ENCODE peak calls at places on chromosomes 3 and 15, in four cellular contexts. D is endothelial cell of umbilical vein, K is transverse colon, N is breast epithelium. U is an unnamed sample. For H3K36me3, the result is how much of the 10 kb centered on the place peaks cover.

GRCh38 chr3:36693670-36694069 is 70.7 kb downstream of the DCLK3 start:
- DNase-seq in D (no peak), K (no peak), N (no peak), U (peak)

GRCh38 chr15:60859996-60860494 is 369.1 kb downstream of the RORA start:
- DNase-seq in D (no peak), K (no peak), N (peak), U (no peak)

GRCh38 chr3:18666655-18667054 is 241.5 kb upstream of the SATB1 start:
- DNase-seq in D (no peak), K (no peak), N (no peak), U (no peak)

GRCh38 chr15:23647421-23648375 is at the start of gene MAGEL2:
- DNase-seq in D (no peak), K (no peak), N (no peak), U (no peak)

GRCh38 chr3:146163584-146163983 is 2.6 kb upstream of the PLOD2 start:
- DNase-seq in D (peak), K (no peak), N (no peak), U (no peak)

GRCh38 chr15:67999320-68000100 is 54.6 kb upstream of the PIAS1 start:
- DNase-seq in D (no peak), K (no peak), N (no peak), U (no peak)

GRCh38 chr3:148075829-148076716 is 621.6 kb upstream of the AGTR1 start:
- DNase-seq in D (peak), K (no peak), N (no peak), U (no peak)

GRCh38 chr15:82742134-82742533 is 32.5 kb upstream of the AP3B2 start:
- DNase-seq in D (no peak), K (no peak), N (peak), U (no peak)

GRCh38 chr15:67755264-67755663 is 70.0 kb upstream of the SKOR1 start:
- DNase-seq in D (no peak), K (no peak), N (no peak), U (no peak)

GRCh38 chr15:38130739-38131498 is 121.7 kb upstream of the SPRED1 start:
- DNase-seq in D (no peak), K (peak), N (peak), U (peak)

GRCh38 chr3:134079111-134079531 is 49.4 kb upstream of the SLCO2A1 start:
- DNase-seq in D (no peak), K (no peak), N (no peak), U (peak)

GRCh38 chr3:44045476-44046275 is 196.0 kb upstream of the TOPAZ1 start:
- DNase-seq in D (no peak), K (peak), N (peak), U (no peak)

GRCh38 chr3:15796771-15797599 is 794 bp downstream of the ANKRD28 start:
- DNase-seq in D (peak), K (no peak), N (no peak), U (no peak)

GRCh38 chr15:31374489-31374888 is 47.9 kb downstream of the KLF13 start:
- DNase-seq in D (no peak), K (peak), N (no peak), U (no peak)

GRCh38 chr3:30221622-30222021 is 384.8 kb upstream of the TGFBR2 start:
- DNase-seq in D (no peak), K (no peak), N (no peak), U (no peak)

GRCh38 chr3:195441971-195442572 is 748 bp downstream of the ACAP2 start:
- DNase-seq in D (peak), K (peak), N (peak), U (no peak)

GRCh38 chr15:67809866-67810265 is 15.4 kb upstream of the SKOR1 start:
- DNase-seq in D (no peak), K (no peak), N (no peak), U (no peak)

GRCh38 chr3:90010341-90010740 is 902.9 kb downstream of the EPHA3 start:
- DNase-seq in D (no peak), K (no peak), N (no peak), U (no peak)

GRCh38 chr3:69288161-69288895 is 97.6 kb downstream of the FRMD4B start:
- DNase-seq in D (peak), K (no peak), N (no peak), U (no peak)

GRCh38 chr3:14772533-14773138 is 46.1 kb upstream of the FGD5 start:
- DNase-seq in D (no peak), K (no peak), N (no peak), U (no peak)

GRCh38 chr3:13177641-13178040 is 104.4 kb upstream of the IQSEC1 start:
- DNase-seq in D (no peak), K (no peak), N (no peak), U (no peak)

GRCh38 chr15:88476635-88477038 is 9.1 kb downstream of the MRPS11 start:
- DNase-seq in D (peak), K (no peak), N (no peak), U (no peak)

GRCh38 chr15:33278816-33279612 is 31.8 kb upstream of the RYR3 start:
- DNase-seq in D (peak), K (no peak), N (no peak), U (peak)

GRCh38 chr3:150349314-150350097 is 58.6 kb upstream of the TSC22D2 start:
- DNase-seq in D (no peak), K (no peak), N (no peak), U (no peak)

GRCh38 chr15:92000709-92001108 is 147.2 kb downstream of the SLCO3A1 start:
- DNase-seq in D (no peak), K (no peak), N (no peak), U (no peak)

GRCh38 chr3:126258670-126259069 is 78.3 kb upstream of the ALDH1L1 start:
- DNase-seq in D (no peak), K (no peak), N (no peak), U (peak)

GRCh38 chr15:99502661-99503060 is 63.1 kb upstream of the MEF2A start:
- DNase-seq in D (no peak), K (no peak), N (no peak), U (no peak)

GRCh38 chr3:66480666-66481065 is 20.2 kb downstream of the LRIG1 start:
- DNase-seq in D (peak), K (no peak), N (no peak), U (no peak)

GRCh38 chr3:129596194-129597086 is 10.0 kb downstream of the PLXND1 start:
- DNase-seq in D (peak), K (peak), N (peak), U (no peak)

GRCh38 chr3:129603561-129603942 is 2.9 kb downstream of the PLXND1 start:
- DNase-seq in D (no peak), K (no peak), N (no peak), U (no peak)

GRCh38 chr3:5021571-5022092 is 42.4 kb downstream of the BHLHE40 start:
- DNase-seq in D (peak), K (no peak), N (no peak), U (no peak)

GRCh38 chr15:75454471-75455418 is 3.3 kb upstream of the SIN3A start:
- DNase-seq in D (peak), K (peak), N (no peak), U (peak)

GRCh38 chr15:50624616-50625168 is 61.9 kb downstream of the TRPM7 start:
- DNase-seq in D (no peak), K (no peak), N (no peak), U (no peak)

GRCh38 chr15:50633653-50634052 is 52.9 kb downstream of the TRPM7 start:
- DNase-seq in D (peak), K (no peak), N (no peak), U (no peak)

GRCh38 chr15:50627351-50628055 is 59.1 kb downstream of the TRPM7 start:
- DNase-seq in D (no peak), K (no peak), N (no peak), U (no peak)

DNA sequence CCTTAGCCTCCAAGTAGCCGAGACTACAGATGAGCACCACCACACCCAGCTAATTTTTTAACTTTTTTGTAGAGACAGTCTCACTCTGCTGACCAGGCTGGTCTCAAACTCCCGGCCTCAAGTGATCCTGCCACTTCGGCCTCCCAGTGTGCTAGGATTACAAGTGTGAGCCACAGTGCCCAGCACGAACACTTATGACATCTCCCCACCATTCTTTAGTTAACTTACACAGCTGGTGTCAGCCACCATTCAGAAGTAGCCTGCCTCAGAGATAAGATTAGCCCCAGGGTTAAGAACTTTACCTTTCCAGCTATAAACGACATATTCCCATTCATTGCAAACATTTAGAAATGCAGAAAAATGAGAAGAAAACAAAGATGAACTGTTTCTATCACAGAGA is 58.2 kb downstream of the TRPM7 start:
- DNase-seq in D (no peak), K (no peak), N (no peak), U (no peak)
- H3K36me3 ChIP-seq in D (under half), K (under half), N (under half), U (half or more)

DNA sequence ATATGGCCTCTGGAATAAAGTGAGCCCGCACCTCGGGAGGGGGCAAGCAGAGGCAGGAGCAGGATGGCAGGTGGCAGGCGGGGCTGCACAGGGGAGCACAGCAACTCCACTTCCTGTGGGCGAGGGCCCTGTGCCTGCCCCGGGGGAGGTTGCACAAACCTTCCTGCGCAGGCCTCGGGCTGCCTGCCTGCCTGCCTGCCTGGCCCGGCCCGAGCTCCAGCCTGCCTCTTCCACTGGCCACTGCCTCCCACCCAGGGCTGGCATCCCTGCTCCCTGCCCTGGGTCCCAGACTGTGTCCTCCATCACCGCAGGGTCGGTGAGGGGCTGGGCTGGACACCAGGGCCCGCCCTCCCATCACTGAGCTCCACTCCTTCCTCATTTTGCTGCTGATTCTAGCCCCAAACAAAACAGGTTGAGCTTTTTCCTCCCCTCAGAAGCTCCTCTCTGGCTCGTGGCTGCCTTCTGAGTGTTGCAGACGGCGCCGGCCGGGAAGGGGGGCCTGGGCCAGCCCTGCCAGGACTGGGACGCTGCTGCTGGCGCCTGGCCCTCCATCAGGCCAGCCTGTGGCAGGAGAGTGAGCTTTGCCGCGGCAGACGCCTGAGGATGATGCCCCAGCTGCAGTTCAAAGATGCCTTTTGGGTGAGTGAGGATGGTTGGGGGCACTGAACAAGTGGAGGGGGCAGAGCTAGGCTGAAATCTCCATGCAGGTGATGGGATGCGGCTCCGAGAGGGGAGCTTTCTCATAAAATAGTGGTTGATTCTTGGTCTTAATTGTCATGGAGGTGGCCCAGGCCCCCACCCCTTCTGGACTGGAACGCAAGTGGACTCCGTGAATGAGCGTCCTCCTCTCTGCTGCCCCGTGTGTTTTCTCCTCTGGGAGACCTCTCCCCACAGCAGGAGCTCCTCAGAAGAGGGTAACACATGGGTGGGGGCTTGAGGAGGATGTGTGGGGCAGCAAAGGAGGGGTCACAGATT is at the start of gene PSTPIP1:
- DNase-seq in D (no peak), K (peak), N (no peak), U (no peak)
- TF ChIP-seq POLR2AphosphoS5 in D (no peak), K (peak), N (no peak), U (no peak)

GRCh38 chr3:157354722-157355121 is 81.9 kb upstream of the PTX3 start:
- DNase-seq in D (peak), K (no peak), N (no peak), U (no peak)
- TF ChIP-seq CTCF in D (peak), K (no peak), N (no peak), U (no peak)

DNA sequence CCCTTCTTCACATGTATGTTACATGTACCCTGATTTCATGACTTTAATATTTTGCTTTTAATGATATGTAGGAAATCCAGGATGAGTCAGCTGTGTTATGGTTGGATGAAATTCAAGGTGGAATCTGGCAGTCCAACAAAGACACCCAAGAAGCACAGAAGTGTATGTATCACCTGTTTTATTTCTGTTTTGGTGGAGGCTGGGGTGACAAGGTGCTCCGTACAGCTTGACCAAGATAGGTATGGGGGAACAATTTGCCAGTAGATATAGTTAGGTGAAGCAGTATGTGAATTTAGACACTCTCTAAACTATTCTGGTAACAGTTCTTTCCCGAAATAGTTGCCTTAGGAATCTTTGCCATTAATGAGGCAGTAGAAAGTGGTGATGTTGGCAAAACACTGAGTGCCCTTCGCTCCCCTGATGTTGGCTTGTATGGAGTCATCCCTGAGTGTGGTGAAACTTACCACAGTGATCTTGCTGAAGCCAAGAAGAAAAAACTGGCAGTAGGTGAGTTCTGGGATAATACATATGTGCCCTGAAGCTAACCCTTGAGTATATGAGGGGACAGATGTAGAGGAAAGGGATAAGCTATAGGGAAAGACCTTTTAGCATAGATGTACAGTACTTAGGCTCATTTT is 63.7 kb upstream of the CRTC3 start:
- DNase-seq in D (peak), K (no peak), N (no peak), U (no peak)
- H3K36me3 ChIP-seq in D (under half), K (half or more), N (under half), U (half or more)

DNA sequence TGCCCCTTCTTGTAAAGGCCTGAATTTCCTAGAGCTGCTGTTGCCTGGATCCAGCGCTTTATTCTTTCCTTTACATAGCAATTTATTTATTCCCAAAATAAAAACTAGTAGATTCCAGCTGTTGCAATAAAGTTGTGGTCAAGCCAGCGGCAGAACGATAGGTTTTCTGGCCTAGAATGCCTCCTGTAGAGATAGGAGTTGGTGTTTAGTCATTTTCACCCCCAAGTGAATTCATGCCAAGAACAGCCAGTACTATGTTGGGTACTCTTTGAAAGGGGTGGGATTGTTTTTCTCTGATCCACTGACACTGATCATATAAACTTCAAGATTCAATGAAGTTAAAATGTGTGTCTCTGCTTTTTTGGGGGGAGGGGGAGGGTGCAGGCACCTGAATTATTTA is 69.7 kb downstream of the KLHL25 start:
- DNase-seq in D (no peak), K (no peak), N (no peak), U (no peak)
- TF ChIP-seq POLR2AphosphoS5 in D (no peak), K (no peak), N (peak), U (peak)

U was measured in esophagus muscularis mucosa.